ENCODE peak calls at places on chromosomes 5 and 9, in four cellular contexts. One of them, this sample, is unnamed.

GRCh38 chr5:25459082-25459481 is 814.3 kb upstream of the CDH10 start:
- DNase-seq in retinal pigment epithelial cell: no peak
- DNase-seq in Panc1: no peak
- DNase-seq in Calu3: no peak
- DNase-seq in this sample: no peak

GRCh38 chr5:42944989-42945388 is 95.1 kb downstream of the ANXA2R start:
- DNase-seq in retinal pigment epithelial cell: peak
- DNase-seq in Panc1: peak
- DNase-seq in Calu3: peak
- DNase-seq in this sample: no peak

GRCh38 chr5:136012041-136012804 is 16.6 kb upstream of the TGFBI start:
- DNase-seq in retinal pigment epithelial cell: peak
- DNase-seq in Panc1: no peak
- DNase-seq in Calu3: no peak
- DNase-seq in this sample: no peak

GRCh38 chr9:125659954-125660353 is 47.1 kb downstream of the MAPKAP1 start:
- DNase-seq in retinal pigment epithelial cell: peak
- DNase-seq in Panc1: no peak
- DNase-seq in Calu3: no peak
- DNase-seq in this sample: no peak

GRCh38 chr9:86749530-86750275 is 197.6 kb downstream of the GAS1 start:
- DNase-seq in retinal pigment epithelial cell: peak
- DNase-seq in Panc1: no peak
- DNase-seq in Calu3: no peak
- DNase-seq in this sample: no peak

GRCh38 chr5:155040984-155041383 is 27.4 kb downstream of the KIF4B start:
- DNase-seq in retinal pigment epithelial cell: no peak
- DNase-seq in Panc1: no peak
- DNase-seq in Calu3: no peak
- DNase-seq in this sample: no peak

GRCh38 chr5:93581738-93582414 is 857 bp upstream of the NR2F1-AS1 start:
- DNase-seq in retinal pigment epithelial cell: no peak
- DNase-seq in Panc1: no peak
- DNase-seq in Calu3: peak
- DNase-seq in this sample: no peak

GRCh38 chr9:99873531-99873930 is 32.9 kb upstream of the STX17 start:
- DNase-seq in retinal pigment epithelial cell: no peak
- DNase-seq in Panc1: no peak
- DNase-seq in Calu3: no peak
- DNase-seq in this sample: no peak

GRCh38 chr5:139893873-139894272 is 98.3 kb downstream of the PSD2 start:
- DNase-seq in retinal pigment epithelial cell: no peak
- DNase-seq in Panc1: no peak
- DNase-seq in Calu3: no peak
- DNase-seq in this sample: no peak

GRCh38 chr5:173925449-173926071 is 37.4 kb downstream of the CPEB4 start:
- DNase-seq in retinal pigment epithelial cell: no peak
- DNase-seq in Panc1: no peak
- DNase-seq in Calu3: peak
- DNase-seq in this sample: no peak

GRCh38 chr9:110543631-110544051 is 35.9 kb downstream of the SVEP1 start:
- DNase-seq in retinal pigment epithelial cell: no peak
- DNase-seq in Panc1: no peak
- DNase-seq in Calu3: no peak
- DNase-seq in this sample: no peak

GRCh38 chr5:36728697-36729543 is 122.5 kb downstream of the SLC1A3 start:
- DNase-seq in retinal pigment epithelial cell: peak
- DNase-seq in Panc1: peak
- DNase-seq in Calu3: peak
- DNase-seq in this sample: no peak

GRCh38 chr5:149428032-149428431 is 48.9 kb upstream of the IL17B start:
- DNase-seq in retinal pigment epithelial cell: no peak
- DNase-seq in Panc1: no peak
- DNase-seq in Calu3: no peak
- DNase-seq in this sample: no peak

GRCh38 chr5:149432861-149433462 is 53.9 kb upstream of the IL17B start:
- DNase-seq in retinal pigment epithelial cell: no peak
- DNase-seq in Panc1: no peak
- DNase-seq in Calu3: no peak
- DNase-seq in this sample: no peak

GRCh38 chr5:149432377-149432776 is 53.3 kb upstream of the IL17B start:
- DNase-seq in retinal pigment epithelial cell: no peak
- DNase-seq in Panc1: no peak
- DNase-seq in Calu3: no peak
- DNase-seq in this sample: no peak

GRCh38 chr5:149427374-149427773 is 48.3 kb upstream of the IL17B start:
- DNase-seq in retinal pigment epithelial cell: no peak
- DNase-seq in Panc1: no peak
- DNase-seq in Calu3: no peak
- DNase-seq in this sample: no peak

DNA sequence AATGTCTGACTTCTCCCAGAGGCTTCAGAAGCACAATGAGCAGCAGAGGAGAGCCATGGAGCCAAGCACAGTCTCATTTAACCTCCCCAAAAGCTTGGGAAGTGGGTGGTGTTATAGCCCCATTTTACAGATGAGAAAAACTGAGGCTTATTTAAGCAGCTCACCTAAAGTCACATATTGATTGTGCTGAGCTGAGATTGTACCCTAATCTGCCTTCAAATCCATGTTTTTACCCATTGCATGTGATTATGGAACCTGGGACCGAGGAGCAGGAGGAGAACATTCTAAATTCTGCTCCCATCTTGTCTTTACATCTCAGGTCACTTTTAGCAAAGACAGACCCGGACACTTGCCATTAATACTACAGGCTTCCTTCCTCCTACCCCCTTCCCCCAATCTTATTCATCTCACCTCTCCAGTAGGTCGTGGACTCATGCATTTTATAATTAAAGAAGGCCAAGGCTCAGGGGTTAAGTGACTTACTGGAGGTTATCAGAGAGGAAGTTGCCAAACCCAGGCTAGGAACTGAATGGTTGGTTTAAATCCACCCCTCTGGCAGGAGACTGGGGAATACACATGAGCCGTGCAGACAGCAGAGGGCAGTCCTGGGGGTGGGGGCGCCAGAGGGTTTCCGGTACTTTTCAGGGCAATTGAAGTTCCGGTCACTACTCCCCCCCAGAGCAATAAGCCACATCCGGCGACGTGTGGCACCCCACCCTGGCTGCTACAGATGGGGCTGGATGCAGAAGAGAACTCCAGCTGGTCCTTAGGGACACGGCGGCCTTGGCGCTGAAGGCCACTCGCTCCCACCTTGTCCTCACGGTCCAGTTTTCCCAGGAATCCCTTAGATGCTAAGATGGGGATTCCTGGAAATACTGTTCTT is 51.0 kb upstream of the IL17B start:
- DNase-seq in retinal pigment epithelial cell: no peak
- DNase-seq in Panc1: no peak
- DNase-seq in Calu3: no peak
- DNase-seq in this sample: no peak
- TF ChIP-seq CTCF in retinal pigment epithelial cell: peak
- TF ChIP-seq CTCF in Panc1: no peak
- TF ChIP-seq CTCF in Calu3: no peak
- TF ChIP-seq CTCF in this sample: no peak

DNA sequence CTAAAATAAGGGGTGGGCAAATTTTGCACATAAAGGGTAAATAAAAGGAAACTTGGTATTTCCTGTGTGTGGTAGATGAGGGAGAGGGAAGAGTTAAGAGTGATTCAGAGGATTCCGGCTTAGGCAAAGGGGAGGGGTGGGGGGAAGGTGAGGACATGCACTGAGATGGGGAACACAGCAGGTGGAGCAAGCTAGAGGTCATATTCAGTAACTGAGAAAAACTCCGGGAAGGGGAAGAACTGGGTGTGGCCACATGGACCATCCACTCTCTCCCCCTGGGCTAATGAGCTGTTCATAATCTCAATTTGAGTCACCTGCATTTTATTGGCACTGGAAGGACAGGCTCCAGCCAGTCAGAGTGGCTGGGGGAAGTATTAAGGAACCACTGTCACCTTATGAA is 45.1 kb upstream of the UGCG start:
- DNase-seq in retinal pigment epithelial cell: no peak
- DNase-seq in Panc1: no peak
- DNase-seq in Calu3: peak
- DNase-seq in this sample: no peak
- TF ChIP-seq CTCF in retinal pigment epithelial cell: peak
- TF ChIP-seq CTCF in Panc1: no peak
- TF ChIP-seq CTCF in Calu3: no peak
- TF ChIP-seq CTCF in this sample: no peak

DNA sequence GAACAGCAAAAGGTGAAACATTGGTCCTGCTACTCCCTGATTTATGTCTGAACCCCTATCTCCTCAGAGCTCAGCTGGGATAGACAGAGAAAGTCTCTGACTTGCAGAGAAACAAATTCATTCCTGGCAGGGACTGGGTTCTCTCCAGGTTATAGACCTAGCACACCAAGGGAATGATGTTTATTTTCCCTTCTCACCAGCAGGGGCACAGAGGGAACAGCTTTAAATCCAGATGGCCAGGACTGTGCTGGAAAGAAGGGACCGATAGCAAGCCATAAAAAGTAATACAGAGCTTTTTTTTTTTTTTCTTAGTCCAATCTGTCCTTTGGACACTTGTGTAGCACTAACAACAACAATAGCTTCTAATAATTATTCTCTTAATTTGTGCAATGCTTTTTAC is 141.1 kb upstream of the C9orf72 start:
- DNase-seq in retinal pigment epithelial cell: no peak
- DNase-seq in Panc1: no peak
- DNase-seq in Calu3: no peak
- DNase-seq in this sample: no peak
- TF ChIP-seq CTCF in retinal pigment epithelial cell: peak
- TF ChIP-seq CTCF in Panc1: no peak
- TF ChIP-seq CTCF in Calu3: no peak
- TF ChIP-seq CTCF in this sample: no peak

DNA sequence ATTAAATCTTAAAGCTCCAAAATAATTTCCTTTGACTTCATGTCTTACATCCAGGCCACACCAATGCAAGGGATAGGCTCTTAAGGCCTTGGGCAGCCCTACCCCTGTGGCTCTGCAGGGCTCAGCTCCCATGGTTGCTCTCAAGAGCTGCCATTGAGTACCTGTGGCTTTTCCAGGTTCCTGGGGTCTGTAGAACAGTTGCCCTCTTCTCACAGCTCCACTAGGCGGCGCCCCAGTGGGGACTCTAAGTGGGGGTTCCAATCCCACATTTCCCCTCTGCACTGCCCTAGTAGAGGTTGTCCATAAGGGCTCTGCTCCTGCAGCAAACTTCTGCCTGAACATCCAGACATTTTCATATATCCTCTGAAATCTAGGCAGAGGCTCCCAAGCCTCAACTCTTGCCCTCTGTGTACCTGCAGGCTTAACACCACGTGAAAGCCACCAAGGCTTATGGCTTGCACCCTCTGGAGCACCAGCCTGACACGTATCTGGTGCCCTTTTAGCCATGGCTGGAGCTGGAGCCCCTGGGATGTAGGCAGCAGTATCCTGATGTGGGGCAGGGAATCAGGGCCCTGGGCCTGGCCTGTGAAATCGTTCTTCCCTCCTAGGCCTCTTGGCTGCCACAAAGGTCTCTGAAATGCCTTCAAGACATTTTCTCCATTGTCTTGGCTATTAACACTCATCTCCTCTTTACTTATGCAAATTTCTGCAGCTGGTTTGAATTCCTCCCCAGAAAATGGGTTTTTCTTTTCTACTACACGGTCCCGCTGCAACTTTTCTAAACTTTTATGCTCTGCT is 185.1 kb downstream of the SMARCA2 start:
- DNase-seq in retinal pigment epithelial cell: no peak
- DNase-seq in Panc1: no peak
- DNase-seq in Calu3: no peak
- DNase-seq in this sample: no peak
- TF ChIP-seq CTCF in retinal pigment epithelial cell: no peak
- TF ChIP-seq CTCF in Panc1: no peak
- TF ChIP-seq CTCF in Calu3: no peak
- TF ChIP-seq CTCF in this sample: no peak

GRCh38 chr9:37984278-37984671 is 80.3 kb upstream of the SLC25A51 start:
- DNase-seq in retinal pigment epithelial cell: no peak
- DNase-seq in Panc1: no peak
- DNase-seq in Calu3: no peak
- DNase-seq in this sample: no peak

GRCh38 chr9:37986771-37987258 is 82.2 kb downstream of the SHB start:
- DNase-seq in retinal pigment epithelial cell: no peak
- DNase-seq in Panc1: no peak
- DNase-seq in Calu3: no peak
- DNase-seq in this sample: no peak

GRCh38 chr9:37986001-37986400 is 82.1 kb upstream of the SLC25A51 start:
- DNase-seq in retinal pigment epithelial cell: no peak
- DNase-seq in Panc1: no peak
- DNase-seq in Calu3: no peak
- DNase-seq in this sample: no peak

GRCh38 chr9:37983381-37984067 is 79.6 kb upstream of the SLC25A51 start:
- DNase-seq in retinal pigment epithelial cell: no peak
- DNase-seq in Panc1: no peak
- DNase-seq in Calu3: no peak
- DNase-seq in this sample: no peak

DNA sequence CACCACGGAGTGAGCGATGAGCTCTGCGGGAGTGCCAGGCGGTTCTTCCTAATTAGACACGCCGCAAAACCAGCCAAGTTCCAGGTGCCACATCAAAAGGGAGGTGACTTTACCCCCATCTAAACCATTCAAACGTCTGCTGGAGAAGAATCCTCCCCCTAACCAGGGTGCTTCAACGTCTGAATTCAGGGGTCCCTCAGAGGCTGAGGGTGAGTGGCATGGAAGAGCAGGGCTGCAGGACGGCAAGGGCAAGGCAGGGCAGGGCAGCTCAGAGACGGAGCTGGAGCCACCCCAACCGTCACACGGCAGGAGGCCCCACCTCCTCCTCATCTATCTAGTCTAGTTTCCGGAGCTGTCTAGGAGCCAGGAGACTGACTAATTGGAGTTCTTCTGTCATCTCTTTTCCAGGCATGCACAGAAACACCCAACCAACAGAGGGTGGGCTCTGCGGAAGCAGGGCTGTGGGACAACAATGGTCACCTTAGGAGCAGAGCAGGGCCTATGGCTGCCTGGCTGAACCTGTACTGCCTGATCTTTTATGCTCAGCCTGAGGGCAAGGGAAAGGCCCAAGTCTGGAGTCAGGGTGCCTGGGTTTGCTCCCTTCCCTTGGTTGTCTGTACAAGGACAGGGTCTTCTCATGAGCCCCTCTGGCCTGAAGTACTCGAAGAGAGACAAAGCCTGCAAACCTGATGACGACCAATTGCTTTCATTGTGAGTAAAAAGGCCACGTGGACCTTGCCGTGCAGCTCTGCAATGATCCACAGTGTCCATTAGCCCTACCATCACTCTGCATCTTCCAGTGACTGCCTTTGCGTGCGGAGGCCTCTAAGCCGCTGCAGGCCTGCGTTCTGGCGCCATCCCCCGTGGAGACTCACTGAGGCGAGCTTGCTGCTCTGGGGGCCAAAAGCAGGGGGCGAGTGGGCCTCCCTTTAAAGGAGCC is 81.0 kb upstream of the SLC25A51 start:
- DNase-seq in retinal pigment epithelial cell: no peak
- DNase-seq in Panc1: no peak
- DNase-seq in Calu3: no peak
- DNase-seq in this sample: no peak
- TF ChIP-seq CTCF in retinal pigment epithelial cell: no peak
- TF ChIP-seq CTCF in Panc1: no peak
- TF ChIP-seq CTCF in Calu3: no peak
- TF ChIP-seq CTCF in this sample: no peak